ENCODE peak calls at places on chromosome 11, in nine cellular contexts. One of them, this sample, is unnamed.

GRCh38 chr11:70115778-70116177 is 37.7 kb downstream of the ANO1 start:
- DNase-seq in H1: no peak
- DNase-seq in HEK293T: no peak
- DNase-seq in ACHN: no peak
- DNase-seq in sciatic nerve: no peak
- DNase-seq in Right ventricle myocardium inferior: no peak
- DNase-seq in prostate gland: no peak
- DNase-seq in lower lobe of right lung: no peak
- DNase-seq in endothelial cell: no peak
- DNase-seq in this sample: no peak

GRCh38 chr11:86248609-86249008 is 4.1 kb downstream of the EED start:
- DNase-seq in H1: no peak
- DNase-seq in HEK293T: no peak
- DNase-seq in ACHN: no peak
- DNase-seq in sciatic nerve: no peak
- DNase-seq in Right ventricle myocardium inferior: no peak
- DNase-seq in prostate gland: no peak
- DNase-seq in lower lobe of right lung: no peak
- DNase-seq in endothelial cell: no peak
- DNase-seq in this sample: no peak

GRCh38 chr11:67486481-67487195 is 3.8 kb downstream of the AIP start:
- DNase-seq in H1: no peak
- DNase-seq in HEK293T: no peak
- DNase-seq in ACHN: no peak
- DNase-seq in sciatic nerve: no peak
- DNase-seq in Right ventricle myocardium inferior: no peak
- DNase-seq in prostate gland: no peak
- DNase-seq in lower lobe of right lung: peak; percentile 35
- DNase-seq in endothelial cell: no peak
- DNase-seq in this sample: peak; percentile 69

GRCh38 chr11:44223261-44223660 is 86.7 kb downstream of the ALX4 start:
- DNase-seq in H1: no peak
- DNase-seq in HEK293T: no peak
- DNase-seq in ACHN: peak; percentile 1
- DNase-seq in sciatic nerve: no peak
- DNase-seq in Right ventricle myocardium inferior: no peak
- DNase-seq in prostate gland: no peak
- DNase-seq in lower lobe of right lung: no peak
- DNase-seq in endothelial cell: no peak
- DNase-seq in this sample: no peak

GRCh38 chr11:75203138-75203537 is 37.4 kb upstream of the TPBGL start:
- DNase-seq in H1: no peak
- DNase-seq in HEK293T: no peak
- DNase-seq in ACHN: no peak
- DNase-seq in sciatic nerve: no peak
- DNase-seq in Right ventricle myocardium inferior: no peak
- DNase-seq in prostate gland: no peak
- DNase-seq in lower lobe of right lung: no peak
- DNase-seq in endothelial cell: no peak
- DNase-seq in this sample: no peak

GRCh38 chr11:30346068-30346688 is 23.3 kb downstream of the ARL14EP start:
- DNase-seq in H1: no peak
- DNase-seq in HEK293T: peak; percentile 35
- DNase-seq in ACHN: peak; percentile 56
- DNase-seq in sciatic nerve: no peak
- DNase-seq in Right ventricle myocardium inferior: no peak
- DNase-seq in prostate gland: peak; percentile 47
- DNase-seq in lower lobe of right lung: no peak
- DNase-seq in endothelial cell: peak; percentile 22
- DNase-seq in this sample: no peak

GRCh38 chr11:72683782-72684200 is 9.6 kb upstream of the PDE2A start:
- DNase-seq in H1: peak; percentile 99
- DNase-seq in HEK293T: peak; percentile 82
- DNase-seq in ACHN: peak; percentile 49
- DNase-seq in sciatic nerve: peak; percentile 82
- DNase-seq in Right ventricle myocardium inferior: peak; percentile 81
- DNase-seq in prostate gland: peak; percentile 49
- DNase-seq in lower lobe of right lung: peak; percentile 71
- DNase-seq in endothelial cell: peak; percentile 93
- DNase-seq in this sample: peak; percentile 82

GRCh38 chr11:70913715-70914231 is 338.6 kb downstream of the SHANK2 start:
- DNase-seq in H1: peak; percentile 58
- DNase-seq in HEK293T: no peak
- DNase-seq in ACHN: no peak
- DNase-seq in sciatic nerve: no peak
- DNase-seq in Right ventricle myocardium inferior: no peak
- DNase-seq in prostate gland: no peak
- DNase-seq in lower lobe of right lung: peak; percentile 57
- DNase-seq in endothelial cell: no peak
- DNase-seq in this sample: peak; percentile 36

GRCh38 chr11:70032470-70032795 is 45.7 kb upstream of the ANO1 start:
- DNase-seq in H1: no peak
- DNase-seq in HEK293T: no peak
- DNase-seq in ACHN: no peak
- DNase-seq in sciatic nerve: no peak
- DNase-seq in Right ventricle myocardium inferior: no peak
- DNase-seq in prostate gland: no peak
- DNase-seq in lower lobe of right lung: no peak
- DNase-seq in endothelial cell: no peak
- DNase-seq in this sample: no peak

GRCh38 chr11:31655483-31655882 is 145.9 kb downstream of the ELP4 start:
- DNase-seq in H1: no peak
- DNase-seq in HEK293T: no peak
- DNase-seq in ACHN: peak; percentile 90
- DNase-seq in sciatic nerve: no peak
- DNase-seq in Right ventricle myocardium inferior: no peak
- DNase-seq in prostate gland: no peak
- DNase-seq in lower lobe of right lung: no peak
- DNase-seq in endothelial cell: no peak
- DNase-seq in this sample: no peak

GRCh38 chr11:28566643-28567042 is 458.5 kb downstream of the METTL15 start:
- DNase-seq in H1: peak; percentile 50
- DNase-seq in HEK293T: peak; percentile 9
- DNase-seq in ACHN: no peak
- DNase-seq in sciatic nerve: peak; percentile 60
- DNase-seq in Right ventricle myocardium inferior: peak; percentile 79
- DNase-seq in prostate gland: peak; percentile 4
- DNase-seq in lower lobe of right lung: peak; percentile 37
- DNase-seq in endothelial cell: peak; percentile 7
- DNase-seq in this sample: peak; percentile 89

GRCh38 chr11:118915396-118915795 is 10.3 kb downstream of the BCL9L start:
- DNase-seq in H1: no peak
- DNase-seq in HEK293T: no peak
- DNase-seq in ACHN: no peak
- DNase-seq in sciatic nerve: no peak
- DNase-seq in Right ventricle myocardium inferior: peak; percentile 59
- DNase-seq in prostate gland: no peak
- DNase-seq in lower lobe of right lung: no peak
- DNase-seq in endothelial cell: no peak
- DNase-seq in this sample: peak; percentile 63

GRCh38 chr11:123047265-123047946 is 14.5 kb downstream of the HSPA8 start:
- DNase-seq in H1: no peak
- DNase-seq in HEK293T: no peak
- DNase-seq in ACHN: no peak
- DNase-seq in sciatic nerve: no peak
- DNase-seq in Right ventricle myocardium inferior: no peak
- DNase-seq in prostate gland: no peak
- DNase-seq in lower lobe of right lung: no peak
- DNase-seq in endothelial cell: no peak
- DNase-seq in this sample: no peak

GRCh38 chr11:7759010-7759409 is 37.7 kb downstream of the OR5P2 start:
- DNase-seq in H1: no peak
- DNase-seq in HEK293T: no peak
- DNase-seq in ACHN: no peak
- DNase-seq in sciatic nerve: no peak
- DNase-seq in Right ventricle myocardium inferior: no peak
- DNase-seq in prostate gland: no peak
- DNase-seq in lower lobe of right lung: no peak
- DNase-seq in endothelial cell: no peak
- DNase-seq in this sample: no peak

GRCh38 chr11:83809274-83809673 is 523.1 kb upstream of the CCDC90B start:
- DNase-seq in H1: no peak
- DNase-seq in HEK293T: no peak
- DNase-seq in ACHN: no peak
- DNase-seq in sciatic nerve: no peak
- DNase-seq in Right ventricle myocardium inferior: no peak
- DNase-seq in prostate gland: no peak
- DNase-seq in lower lobe of right lung: no peak
- DNase-seq in endothelial cell: no peak
- DNase-seq in this sample: no peak

GRCh38 chr11:11569936-11570491 is 51.8 kb downstream of the GALNT18 start:
- DNase-seq in H1: no peak
- DNase-seq in HEK293T: no peak
- DNase-seq in ACHN: peak; percentile 21
- DNase-seq in sciatic nerve: peak; percentile 72
- DNase-seq in Right ventricle myocardium inferior: peak; percentile 68
- DNase-seq in prostate gland: peak; percentile 42
- DNase-seq in lower lobe of right lung: peak; percentile 62
- DNase-seq in endothelial cell: peak; percentile 29
- DNase-seq in this sample: peak; percentile 85

GRCh38 chr11:114179234-114179941 is 116.8 kb upstream of the NNMT start:
- DNase-seq in H1: no peak
- DNase-seq in HEK293T: no peak
- DNase-seq in ACHN: no peak
- DNase-seq in sciatic nerve: no peak
- DNase-seq in Right ventricle myocardium inferior: peak; percentile 89
- DNase-seq in prostate gland: peak; percentile 96
- DNase-seq in lower lobe of right lung: peak; percentile 84
- DNase-seq in endothelial cell: no peak
- DNase-seq in this sample: peak; percentile 94

GRCh38 chr11:111743700-111744099 is 22.5 kb downstream of the PPP2R1B start:
- DNase-seq in H1: no peak
- DNase-seq in HEK293T: no peak
- DNase-seq in ACHN: no peak
- DNase-seq in sciatic nerve: no peak
- DNase-seq in Right ventricle myocardium inferior: no peak
- DNase-seq in prostate gland: no peak
- DNase-seq in lower lobe of right lung: no peak
- DNase-seq in endothelial cell: no peak
- DNase-seq in this sample: no peak

GRCh38 chr11:126061707-126062678 is 673 bp downstream of the CDON start:
- DNase-seq in H1: peak; percentile 74
- DNase-seq in HEK293T: peak; percentile 65
- DNase-seq in ACHN: peak; percentile 50
- DNase-seq in sciatic nerve: peak; percentile 76
- DNase-seq in Right ventricle myocardium inferior: peak; percentile 71
- DNase-seq in prostate gland: peak; percentile 30
- DNase-seq in lower lobe of right lung: no peak
- DNase-seq in endothelial cell: peak; percentile 53
- DNase-seq in this sample: peak; percentile 84

This sample was measured in kidney.